ENCODE peak calls at places on chromosomes 12 and 14, in four cellular contexts. F, D, U and I are unnamed samples.

GRCh38 chr14:91261115-91261514 is 16.6 kb upstream of the GPR68 start:
- DNase-seq in F (no peak), D (no peak), U (no peak), I (no peak)

GRCh38 chr14:74569826-74570591 is 42.0 kb downstream of the LTBP2 start:
- DNase-seq in F (no peak), D (no peak), U (no peak), I (peak)

GRCh38 chr14:53108292-53108937 is 44.7 kb downstream of the DDHD1 start:
- DNase-seq in F (no peak), D (no peak), U (no peak), I (no peak)

GRCh38 chr14:58026967-58027366 is 125.0 kb downstream of the ARMH4 start:
- DNase-seq in F (no peak), D (no peak), U (no peak), I (no peak)

GRCh38 chr12:85016423-85016822 is 19.7 kb downstream of the TSPAN19 start:
- DNase-seq in F (no peak), D (no peak), U (no peak), I (no peak)

GRCh38 chr12:126418357-126418756 is 1353.1 kb downstream of the AACS start:
- DNase-seq in F (no peak), D (no peak), U (no peak), I (no peak)

GRCh38 chr12:56980941-56981530 is 23.6 kb upstream of the RDH16 start:
- DNase-seq in F (no peak), D (no peak), U (no peak), I (no peak)

GRCh38 chr12:6133642-6134041 is 9.2 kb upstream of the VWF start:
- DNase-seq in F (no peak), D (no peak), U (no peak), I (no peak)

GRCh38 chr12:31393004-31393550 is 67.1 kb upstream of the SINHCAF start:
- DNase-seq in F (no peak), D (no peak), U (no peak), I (no peak)

GRCh38 chr14:71856199-71856919 is 75.9 kb upstream of the RGS6 start:
- DNase-seq in F (no peak), D (no peak), U (no peak), I (no peak)

GRCh38 chr12:44457465-44457864 is 418.6 kb downstream of the NELL2 start:
- DNase-seq in F (no peak), D (no peak), U (no peak), I (no peak)

GRCh38 chr12:107429006-107429698 is 256.4 kb upstream of the PWP1 start:
- DNase-seq in F (no peak), D (no peak), U (no peak), I (no peak)

GRCh38 chr12:25009511-25010092 is 60.7 kb upstream of the BCAT1 start:
- DNase-seq in F (no peak), D (no peak), U (no peak), I (peak)

GRCh38 chr14:58876613-58877012 is 238.9 kb downstream of the DACT1 start:
- DNase-seq in F (no peak), D (no peak), U (no peak), I (no peak)

GRCh38 chr12:29048787-29049186 is 100.3 kb upstream of the FAR2 start:
- DNase-seq in F (no peak), D (no peak), U (no peak), I (no peak)

GRCh38 chr12:28090835-28091234 is 99.4 kb upstream of the CCDC91 start:
- DNase-seq in F (no peak), D (no peak), U (no peak), I (no peak)

GRCh38 chr14:58641509-58641908 is 3.7 kb downstream of the DACT1 start:
- DNase-seq in F (no peak), D (no peak), U (no peak), I (no peak)

GRCh38 chr14:86625637-86626036 is 1095.7 kb downstream of the FLRT2 start:
- DNase-seq in F (no peak), D (no peak), U (no peak), I (no peak)

GRCh38 chr12:19026035-19026434 is 103.5 kb upstream of the PLEKHA5 start:
- DNase-seq in F (no peak), D (no peak), U (no peak), I (no peak)

GRCh38 chr12:4771960-4772566 is 51.9 kb downstream of the GALNT8 start:
- DNase-seq in F (no peak), D (no peak), U (no peak), I (no peak)

GRCh38 chr12:12265571-12266388 is 1.1 kb downstream of the LRP6 start:
- DNase-seq in F (no peak), D (peak), U (no peak), I (no peak)

GRCh38 chr14:103104654-103105511 is 10.4 kb downstream of the EXOC3L4 start:
- DNase-seq in F (no peak), D (peak), U (peak), I (peak)

GRCh38 chr14:61582815-61583214 is 112.5 kb upstream of the HIF1A start:
- DNase-seq in F (no peak), D (no peak), U (no peak), I (no peak)

DNA sequence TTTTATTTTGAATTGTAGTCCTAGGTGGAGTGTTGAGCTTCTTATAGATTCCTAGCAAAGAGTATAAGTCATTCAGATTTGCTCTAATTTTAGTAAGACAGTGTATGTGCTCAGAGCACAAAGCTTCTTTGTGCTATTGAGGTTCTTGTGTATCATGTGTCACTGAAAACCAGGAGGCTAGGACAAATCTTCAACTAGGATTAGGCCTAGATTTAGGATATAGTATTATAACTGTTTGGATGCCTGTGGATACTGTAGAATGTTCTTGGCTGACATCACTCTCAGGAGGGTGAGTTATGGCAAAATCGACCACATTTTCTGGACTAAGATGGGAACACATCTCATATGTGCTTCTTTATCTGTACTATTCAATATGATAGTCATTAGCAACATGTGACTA is 86.5 kb downstream of the DHRS2 start:
- DNase-seq in F (no peak), D (no peak), U (no peak), I (no peak)
- H3K27ac ChIP-seq in F (no peak), D (no peak), U (no peak), I (no peak)

DNA sequence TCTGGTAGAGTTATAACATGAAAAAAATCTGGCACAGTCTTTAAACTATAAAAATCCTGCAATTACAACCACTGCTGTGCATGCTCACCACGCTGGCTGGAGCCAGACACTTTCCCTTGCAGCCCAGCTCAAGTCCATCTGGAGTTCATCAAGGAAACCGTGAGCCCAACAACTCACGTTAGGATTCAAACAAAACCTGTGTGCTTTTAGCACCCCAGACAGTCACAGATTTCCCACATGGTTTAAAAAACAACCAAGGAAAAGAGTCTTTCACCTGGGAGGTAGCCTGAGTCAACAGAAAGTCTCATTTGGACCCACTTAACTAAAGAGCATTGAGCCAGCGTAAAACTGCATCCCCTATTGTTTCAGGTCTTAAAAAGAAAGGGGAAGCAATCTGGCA is 4.7 kb downstream of the LRIG3 start:
- DNase-seq in F (no peak), D (peak), U (peak), I (no peak)
- H3K27ac ChIP-seq in F (peak), D (no peak), U (no peak), I (no peak)

DNA sequence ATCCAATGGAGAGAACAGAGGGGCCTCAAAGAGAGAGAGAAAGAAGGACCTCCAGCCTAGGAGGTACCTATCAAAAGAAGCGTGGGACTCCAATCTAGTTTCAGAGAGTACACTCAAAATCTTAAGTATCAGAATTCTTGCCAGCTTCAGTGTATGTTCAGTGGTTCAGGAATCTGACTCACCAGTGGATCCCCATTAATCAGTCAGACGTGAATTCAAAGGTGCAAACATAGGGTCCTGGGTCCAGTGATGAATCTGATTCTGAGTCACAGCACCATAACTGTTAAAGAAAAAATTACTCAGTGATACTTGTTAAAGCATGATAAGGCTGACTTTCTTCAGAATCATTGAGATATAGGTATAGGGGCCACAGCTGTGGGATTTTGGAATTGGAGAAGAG is 33.2 kb downstream of the ETNK1 start:
- DNase-seq in F (no peak), D (no peak), U (no peak), I (no peak)
- H3K27ac ChIP-seq in F (no peak), D (no peak), U (no peak), I (no peak)

DNA sequence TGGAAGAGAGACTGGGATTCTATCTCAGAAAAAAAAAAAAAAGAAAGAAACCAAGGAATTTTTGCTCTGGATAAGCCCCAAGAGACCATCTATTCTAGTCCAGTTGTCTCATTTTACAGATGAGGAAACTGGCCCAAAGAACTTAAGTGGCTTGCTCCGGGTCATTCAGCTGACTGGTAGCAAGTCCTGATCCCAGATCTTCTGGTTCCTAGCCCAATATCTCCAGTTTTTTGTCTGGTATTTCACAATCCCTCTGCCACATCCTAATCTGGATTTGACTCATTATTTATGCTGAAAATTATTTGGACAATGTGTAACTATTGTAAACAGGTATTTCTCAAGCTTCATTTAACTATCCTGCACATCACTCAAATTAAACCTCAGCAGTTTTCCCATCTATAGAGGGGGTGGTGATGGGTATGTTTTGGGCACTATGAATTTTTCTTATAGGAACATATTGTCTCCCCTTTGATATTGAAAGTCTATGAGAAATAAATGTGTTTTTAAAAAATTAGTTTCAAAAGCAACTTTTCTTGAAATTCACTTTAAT is 43.4 kb downstream of the PPP2R5E start:
- DNase-seq in F (no peak), D (no peak), U (no peak), I (no peak)
- H3K27ac ChIP-seq in F (peak), D (no peak), U (no peak), I (no peak)

DNA sequence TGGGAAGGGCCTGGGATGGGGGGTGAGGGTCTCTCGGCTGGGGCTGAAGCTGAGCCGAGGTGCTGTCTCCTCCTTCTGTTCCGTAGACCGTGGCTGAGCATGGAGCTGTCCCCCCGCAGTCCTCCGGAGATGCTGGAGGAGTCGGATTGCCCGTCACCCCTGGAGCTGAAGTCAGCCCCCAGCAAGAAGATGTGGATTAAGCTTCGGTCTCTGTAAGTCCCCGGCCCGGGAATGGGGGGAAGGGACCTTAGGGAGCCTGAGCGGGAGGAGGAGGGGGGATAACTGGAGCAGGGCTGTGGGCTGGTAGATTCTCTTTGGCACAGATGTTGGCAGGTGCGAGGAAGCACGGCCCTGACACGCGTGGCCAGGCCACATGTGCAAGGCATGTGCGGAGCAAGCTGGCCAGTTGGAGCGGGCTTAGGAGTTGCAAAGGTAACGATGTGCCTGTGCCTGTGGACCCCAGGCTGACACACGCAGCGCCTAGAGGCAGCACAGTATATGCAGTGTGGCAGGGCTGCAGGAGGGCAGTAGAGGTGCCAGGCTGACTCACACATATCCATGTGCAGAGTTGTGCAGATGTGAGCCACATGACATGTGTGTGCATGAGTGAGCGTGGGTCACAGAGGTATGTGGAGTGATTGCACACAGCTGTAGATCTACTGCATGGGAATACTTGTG is 512 bp downstream of the PDE1B start:
- DNase-seq in F (no peak), D (no peak), U (peak), I (peak)
- H3K27ac ChIP-seq in F (peak), D (no peak), U (no peak), I (no peak)

GRCh38 chr12:121678305-121678704 is 8.9 kb upstream of the MORN3 start:
- DNase-seq in F (no peak), D (no peak), U (no peak), I (no peak)
- H3K27ac ChIP-seq in F (no peak), D (no peak), U (no peak), I (no peak)